ENCODE peak calls at places on chromosomes 3 and 15, in ten cellular contexts. N, Y, B, G, M, A, W, K, Z and C are unnamed samples.

GRCh38 chr3:171458056-171458856 is 1.9 kb downstream of the TNIK start:
- DNase-seq in A (no peak), N (peak), M (no peak), B (no peak), G (no peak), Z (no peak), K (no peak), W (peak), Y (peak), C (no peak)

GRCh38 chr3:62919784-62920183 is 44.6 kb upstream of the CADPS start:
- DNase-seq in G (no peak), W (no peak), M (no peak), N (no peak), A (no peak), Y (no peak), K (no peak), Z (no peak), B (no peak), C (no peak)

GRCh38 chr15:80479191-80479590 is 75.0 kb downstream of the ARNT2 start:
- DNase-seq in Y (no peak), A (no peak), M (no peak), B (no peak), N (no peak), W (no peak), G (no peak), Z (no peak), K (no peak), C (no peak)

GRCh38 chr3:31043184-31043819 is 148.8 kb upstream of the GADL1 start:
- DNase-seq in W (no peak), A (no peak), Z (no peak), Y (no peak), N (no peak), B (no peak), K (peak), M (no peak), G (no peak), C (peak)

GRCh38 chr15:78347586-78348543 is 7.7 kb downstream of the CRABP1 start:
- DNase-seq in K (peak), M (no peak), Z (no peak), W (no peak), N (peak), G (no peak), B (no peak), Y (no peak), A (peak), C (no peak)

GRCh38 chr3:126683506-126683905 is 20.5 kb upstream of the CHCHD6 start:
- DNase-seq in A (peak), W (peak), K (peak), G (no peak), Y (no peak), N (no peak), M (no peak), B (no peak), Z (no peak), C (peak)

GRCh38 chr3:48412375-48413001 is 17.4 kb downstream of the PLXNB1 start:
- DNase-seq in K (no peak), Z (no peak), B (no peak), Y (no peak), N (no peak), W (no peak), M (no peak), A (no peak), G (no peak), C (no peak)

GRCh38 chr15:26083457-26084350 is 220.6 kb upstream of the ATP10A start:
- DNase-seq in A (no peak), N (no peak), M (no peak), B (no peak), G (no peak), W (no peak), K (no peak), Y (no peak), Z (no peak), C (no peak)

GRCh38 chr15:85339976-85340665 is 40.3 kb upstream of the AKAP13 start:
- DNase-seq in A (no peak), W (no peak), M (no peak), B (no peak), N (no peak), Y (no peak), Z (no peak), K (no peak), G (no peak), C (no peak)

GRCh38 chr3:125375950-125376679 is 990 bp upstream of the ZNF148 start:
- DNase-seq in Z (no peak), M (no peak), B (no peak), W (no peak), G (no peak), K (peak), N (no peak), A (no peak), Y (no peak), C (peak)

GRCh38 chr3:129417354-129417753 is 11.1 kb downstream of the EFCAB12 start:
- DNase-seq in Y (no peak), A (no peak), Z (no peak), W (no peak), B (no peak), K (no peak), M (no peak), N (no peak), G (no peak), C (no peak)